ENCODE peak calls at places on chromosomes 16 and 17, in eight cellular contexts. S is chondrocyte; V is NCI-H187 treated with DMSO at 0.1 percent for 48 hours; H is activated naive CD4-positive, alpha-beta T cell treated with anti-CD3 and anti-CD28 coated beads for 36 hours; E is anterior cingulate cortex; M is activated T-helper 2 cell treated with anti-CD3 and anti-CD28 coated beads, Interferon-gamma antibody, Interleukin-2, Interleukin-4, amounts not matched to agents 10 μg/mL and 5 μg/mL and 100 μg/mL, durations not matched to agents 14 hours and 24 hours and 36 hours; A is MCF 10A; W is astrocyte of the spinal cord. Z is an unnamed sample.

GRCh38 chr17:4433515-4434031 is at the start of gene SPNS3:
- DNase-seq in A (no peak), S (no peak), E (no peak), W (no peak), M (peak), H (peak), V (no peak), Z (no peak)

GRCh38 chr17:81108220-81108619 is 57.1 kb upstream of the PVALEF start:
- DNase-seq in S (no peak), E (no peak), V (no peak), H (no peak), W (no peak), M (no peak), A (no peak), Z (no peak)

GRCh38 chr17:81464586-81464985 is 48.0 kb downstream of the ACTG1 start:
- DNase-seq in V (no peak), S (no peak), W (no peak), A (no peak), E (no peak), M (no peak), H (no peak), Z (no peak)

GRCh38 chr17:7989781-7990655 is 12.4 kb upstream of the GUCY2D start:
- DNase-seq in E (peak), M (peak), A (peak), S (no peak), V (no peak), W (peak), H (peak), Z (peak)

GRCh38 chr17:12320286-12320685 is 299.6 kb downstream of the MAP2K4 start:
- DNase-seq in W (peak), H (no peak), S (no peak), V (no peak), A (no peak), M (no peak), E (no peak), Z (no peak)

GRCh38 chr16:89505204-89506112 is 2.7 kb upstream of the SPG7 start:
- DNase-seq in E (peak), V (no peak), H (peak), M (peak), S (no peak), W (peak), A (peak), Z (peak)

GRCh38 chr17:55727920-55728319 is 5.3 kb upstream of the TMEM100 start:
- DNase-seq in M (no peak), E (no peak), H (no peak), V (no peak), W (no peak), S (no peak), A (no peak), Z (no peak)

GRCh38 chr17:13562271-13562800 is 39.4 kb downstream of the HS3ST3A1 start:
- DNase-seq in A (peak), W (peak), S (no peak), H (no peak), M (no peak), V (no peak), E (no peak), Z (no peak)

GRCh38 chr17:18986541-18987229 is 17.9 kb downstream of the FAM83G start:
- DNase-seq in A (no peak), W (no peak), M (no peak), E (no peak), V (no peak), S (no peak), H (no peak), Z (no peak)

Z was measured in T-helper 9 cell.